ENCODE peak calls at places on chromosomes 11 and 22, in eight cellular contexts. A is astrocyte, Y is tibial nerve, O is kidney epithelial cell, J is MM.1S, C is body of pancreas, L is heart left ventricle, Q is AG04450. N is an unnamed sample. For H3K27me3, the result is how much of the 10 kb centered on the place peaks cover.

GRCh38 chr11:83818349-83818748 is 532.2 kb upstream of the CCDC90B start:
- DNase-seq in A (peak), Y (no peak), O (no peak), J (no peak), C (no peak), L (no peak), Q (no peak), N (no peak)

GRCh38 chr11:87173185-87174039 is 135.7 kb downstream of the TMEM135 start:
- DNase-seq in A (peak), Y (no peak), O (peak), J (no peak), C (no peak), L (no peak), Q (peak), N (peak)

GRCh38 chr11:117313828-117314768 is 2.0 kb downstream of the BACE1 start:
- DNase-seq in A (no peak), Y (no peak), O (no peak), J (no peak), C (peak), L (no peak), Q (no peak), N (no peak)

GRCh38 chr11:35045219-35045819 is 93.7 kb upstream of the CD44 start:
- DNase-seq in A (no peak), Y (no peak), O (no peak), J (no peak), C (peak), L (no peak), Q (no peak), N (no peak)

GRCh38 chr11:2942447-2942846 is 13.2 kb upstream of the PHLDA2 start:
- DNase-seq in A (no peak), Y (no peak), O (no peak), J (no peak), C (no peak), L (no peak), Q (no peak), N (no peak)

GRCh38 chr11:113562981-113563461 is 87.8 kb upstream of the DRD2 start:
- DNase-seq in A (no peak), Y (no peak), O (no peak), J (no peak), C (no peak), L (no peak), Q (no peak), N (no peak)

GRCh38 chr22:28955817-28956216 is 72.4 kb downstream of the ZNRF3 start:
- DNase-seq in A (peak), Y (no peak), O (no peak), J (peak), C (no peak), L (no peak), Q (no peak), N (no peak)

GRCh38 chr22:19520007-19520406 is 4.2 kb downstream of the CLDN5 start:
- DNase-seq in A (no peak), Y (no peak), O (no peak), J (no peak), C (no peak), L (no peak), Q (no peak), N (no peak)

GRCh38 chr11:111957663-111958415 is 20.7 kb downstream of the DIXDC1 start:
- DNase-seq in A (no peak), Y (no peak), O (no peak), J (no peak), C (no peak), L (no peak), Q (no peak), N (no peak)

GRCh38 chr11:1653541-1654387 is 24.2 kb downstream of the KRTAP5-5 start:
- DNase-seq in A (no peak), Y (no peak), O (no peak), J (no peak), C (no peak), L (no peak), Q (no peak), N (no peak)

GRCh38 chr11:41983458-41983857 is 524.0 kb upstream of the LRRC4C start:
- DNase-seq in A (peak), Y (no peak), O (no peak), J (no peak), C (no peak), L (no peak), Q (no peak), N (no peak)

GRCh38 chr22:22423681-22424080 is 84.9 kb downstream of the ZNF280B start:
- DNase-seq in A (no peak), Y (no peak), O (no peak), J (no peak), C (no peak), L (no peak), Q (no peak), N (no peak)

GRCh38 chr22:37283393-37283937 is 1.2 kb downstream of the CYTH4 start:
- DNase-seq in A (no peak), Y (no peak), O (no peak), J (no peak), C (no peak), L (peak), Q (no peak), N (no peak)

GRCh38 chr22:23700706-23701105 is 9.9 kb downstream of the RGL4 start:
- DNase-seq in A (peak), Y (no peak), O (no peak), J (no peak), C (peak), L (no peak), Q (no peak), N (no peak)

GRCh38 chr22:47631571-47632102 is 869.2 kb downstream of the TBC1D22A start:
- DNase-seq in A (no peak), Y (no peak), O (no peak), J (no peak), C (no peak), L (no peak), Q (no peak), N (peak)

GRCh38 chr11:128901655-128902514 is 10.7 kb downstream of the KCNJ5 start:
- DNase-seq in A (no peak), Y (no peak), O (no peak), J (no peak), C (no peak), L (no peak), Q (no peak), N (no peak)

GRCh38 chr22:46841528-46841927 is 79.1 kb downstream of the TBC1D22A start:
- DNase-seq in A (no peak), Y (no peak), O (no peak), J (no peak), C (no peak), L (no peak), Q (no peak), N (no peak)

GRCh38 chr11:44877908-44878459 is 72.7 kb downstream of the TP53I11 start:
- DNase-seq in A (peak), Y (no peak), O (no peak), J (no peak), C (no peak), L (no peak), Q (no peak), N (no peak)

GRCh38 chr11:2188745-2189144 is 17.1 kb upstream of the TH start:
- DNase-seq in A (no peak), Y (no peak), O (no peak), J (no peak), C (no peak), L (no peak), Q (no peak), N (no peak)

GRCh38 chr22:46381142-46381541 is 45.6 kb downstream of the TRMU start:
- DNase-seq in A (peak), Y (no peak), O (no peak), J (no peak), C (no peak), L (no peak), Q (no peak), N (no peak)

GRCh38 chr11:126080206-126080941 is 17.7 kb upstream of the CDON start:
- DNase-seq in A (no peak), Y (no peak), O (no peak), J (no peak), C (peak), L (no peak), Q (no peak), N (no peak)

GRCh38 chr22:17217179-17217578 is 2.1 kb downstream of the ADA2 start:
- DNase-seq in A (no peak), Y (no peak), O (no peak), J (peak), C (no peak), L (no peak), Q (no peak), N (no peak)

GRCh38 chr11:27718346-27718852 is 18.1 kb upstream of the BDNF start:
- DNase-seq in A (peak), Y (no peak), O (peak), J (no peak), C (peak), L (no peak), Q (peak), N (no peak)

GRCh38 chr11:73784080-73784634 is 3.5 kb upstream of the MRPL48 start:
- DNase-seq in A (no peak), Y (no peak), O (no peak), J (no peak), C (no peak), L (no peak), Q (no peak), N (peak)

GRCh38 chr22:44497218-44497903 is 672 bp downstream of the RTL6 start:
- DNase-seq in A (no peak), Y (no peak), O (no peak), J (no peak), C (peak), L (no peak), Q (no peak), N (no peak)

GRCh38 chr11:47099213-47099917 is 77.3 kb downstream of the ARFGAP2 start:
- DNase-seq in A (peak), Y (no peak), O (no peak), J (no peak), C (no peak), L (no peak), Q (no peak), N (no peak)

GRCh38 chr11:57399221-57399620 is 8.8 kb upstream of the PRG2 start:
- DNase-seq in A (no peak), Y (no peak), O (no peak), J (no peak), C (no peak), L (no peak), Q (no peak), N (no peak)

GRCh38 chr22:49975543-49976389 is 15.2 kb downstream of the PIM3 start:
- DNase-seq in A (peak), Y (no peak), O (no peak), J (no peak), C (peak), L (peak), Q (no peak), N (no peak)

GRCh38 chr11:77049081-77049480 is 14.9 kb downstream of the B3GNT6 start:
- DNase-seq in A (no peak), Y (no peak), O (no peak), J (no peak), C (no peak), L (no peak), Q (no peak), N (no peak)

GRCh38 chr11:75350743-75351540 is 519 bp downstream of the ARRB1 start:
- DNase-seq in A (peak), Y (peak), O (no peak), J (no peak), C (peak), L (peak), Q (no peak), N (no peak)

GRCh38 chr22:30317778-30318177 is 9.0 kb downstream of the TBC1D10A start:
- DNase-seq in A (no peak), Y (no peak), O (no peak), J (no peak), C (no peak), L (no peak), Q (no peak), N (no peak)

GRCh38 chr11:43639224-43639623 is 41.3 kb upstream of the HSD17B12 start:
- DNase-seq in A (no peak), Y (no peak), O (no peak), J (no peak), C (no peak), L (no peak), Q (no peak), N (no peak)

GRCh38 chr22:32354360-32355351 is 3.0 kb upstream of the RFPL3 start:
- DNase-seq in A (peak), Y (no peak), O (no peak), J (no peak), C (no peak), L (no peak), Q (peak), N (no peak)

GRCh38 chr11:118632577-118633318 is 25.3 kb downstream of the PHLDB1 start:
- DNase-seq in A (no peak), Y (no peak), O (no peak), J (no peak), C (no peak), L (no peak), Q (no peak), N (no peak)

GRCh38 chr11:118635237-118635591 is 27.8 kb downstream of the PHLDB1 start:
- DNase-seq in A (no peak), Y (no peak), O (no peak), J (no peak), C (peak), L (no peak), Q (no peak), N (no peak)

GRCh38 chr11:118634435-118635236 is 27.2 kb downstream of the PHLDB1 start:
- DNase-seq in A (peak), Y (peak), O (no peak), J (peak), C (peak), L (peak), Q (no peak), N (no peak)

GRCh38 chr11:118633319-118633690 is 25.9 kb downstream of the PHLDB1 start:
- DNase-seq in A (no peak), Y (no peak), O (no peak), J (no peak), C (no peak), L (no peak), Q (no peak), N (no peak)

GRCh38 chr11:118633979-118634378 is 26.6 kb downstream of the PHLDB1 start:
- DNase-seq in A (peak), Y (no peak), O (no peak), J (no peak), C (no peak), L (no peak), Q (no peak), N (no peak)
- H3K4me3 ChIP-seq in A (no peak), Y (no peak), O (no peak), J (no peak), C (no peak), L (no peak), Q (no peak), N (no peak)

GRCh38 chr11:119864836-119865235 is 135.8 kb upstream of the NECTIN1 start:
- DNase-seq in A (no peak), Y (no peak), O (no peak), J (no peak), C (no peak), L (no peak), Q (no peak), N (no peak)

GRCh38 chr11:119863811-119864601 is 135.0 kb upstream of the NECTIN1 start:
- DNase-seq in A (no peak), Y (no peak), O (no peak), J (no peak), C (no peak), L (no peak), Q (no peak), N (no peak)

GRCh38 chr11:119861160-119861559 is 132.2 kb upstream of the NECTIN1 start:
- DNase-seq in A (no peak), Y (no peak), O (no peak), J (no peak), C (no peak), L (no peak), Q (no peak), N (no peak)

GRCh38 chr11:119860561-119861094 is 131.6 kb upstream of the NECTIN1 start:
- DNase-seq in A (no peak), Y (no peak), O (no peak), J (no peak), C (no peak), L (no peak), Q (no peak), N (no peak)

GRCh38 chr11:119863236-119863635 is 134.2 kb upstream of the NECTIN1 start:
- DNase-seq in A (no peak), Y (no peak), O (no peak), J (no peak), C (no peak), L (no peak), Q (no peak), N (no peak)
- H3K27me3 ChIP-seq in A (under half), Y (under half), O (under half), J (under half), C (under half), L (under half), Q (under half), N (under half)

GRCh38 chr22:26942301-26942927 is 285.0 kb downstream of the MIAT start:
- DNase-seq in A (peak), Y (no peak), O (no peak), J (no peak), C (no peak), L (no peak), Q (no peak), N (no peak)

GRCh38 chr22:26939466-26939865 is 282.1 kb downstream of the MIAT start:
- DNase-seq in A (no peak), Y (no peak), O (no peak), J (no peak), C (no peak), L (no peak), Q (no peak), N (no peak)

GRCh38 chr22:26937213-26937612 is 279.8 kb downstream of the MIAT start:
- DNase-seq in A (no peak), Y (no peak), O (no peak), J (no peak), C (no peak), L (no peak), Q (no peak), N (no peak)
- TF ChIP-seq CTCF in A (no peak), Y (no peak), O (no peak), J (peak), C (no peak), L (no peak), Q (no peak), N (peak)

DNA sequence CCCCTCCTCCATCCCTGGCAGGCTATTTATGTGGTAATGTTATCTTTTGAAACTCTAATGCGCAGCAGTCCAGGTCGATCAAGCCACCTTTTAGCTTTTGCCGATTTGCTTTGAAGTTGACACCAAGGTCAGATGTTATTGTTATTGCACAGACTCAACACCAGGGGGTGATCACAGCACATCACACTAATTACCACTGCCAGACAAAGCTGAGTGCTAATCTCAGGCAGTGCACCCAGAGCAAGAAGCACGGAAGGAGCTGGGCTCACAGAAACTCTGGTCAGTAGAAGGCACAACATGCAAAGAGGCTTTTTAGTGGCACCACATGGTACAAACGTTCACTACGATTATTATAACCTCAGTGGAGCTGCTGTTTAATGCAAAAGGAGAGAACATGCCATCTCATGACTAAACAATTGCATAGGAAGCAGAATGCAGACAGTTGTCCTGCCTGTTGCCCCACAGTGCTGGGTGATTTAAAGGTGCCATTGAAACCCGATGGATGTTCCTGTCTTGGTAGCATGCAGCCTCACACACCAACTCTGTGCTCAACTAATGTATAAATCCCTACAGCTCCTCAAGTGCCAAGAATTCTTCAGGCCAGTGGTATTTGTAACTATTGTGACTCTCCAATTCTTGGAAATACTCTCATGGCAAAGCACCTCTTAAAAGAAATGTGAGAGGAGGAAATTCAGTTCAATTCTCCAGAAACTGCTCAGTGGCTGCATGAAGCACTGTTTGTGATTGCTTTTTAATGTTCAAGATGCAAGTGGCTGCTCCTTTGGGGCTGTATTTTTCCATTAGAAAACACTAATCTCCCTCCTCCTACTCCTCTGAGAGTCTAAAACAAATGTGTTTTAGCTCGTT is 353.9 kb upstream of the DDI1 start:
- DNase-seq in A (peak), Y (peak), O (peak), J (peak), C (peak), L (peak), Q (peak), N (peak)
- H3K4me3 ChIP-seq in A (no peak), Y (no peak), O (no peak), J (no peak), C (no peak), L (no peak), Q (no peak), N (no peak)

DNA sequence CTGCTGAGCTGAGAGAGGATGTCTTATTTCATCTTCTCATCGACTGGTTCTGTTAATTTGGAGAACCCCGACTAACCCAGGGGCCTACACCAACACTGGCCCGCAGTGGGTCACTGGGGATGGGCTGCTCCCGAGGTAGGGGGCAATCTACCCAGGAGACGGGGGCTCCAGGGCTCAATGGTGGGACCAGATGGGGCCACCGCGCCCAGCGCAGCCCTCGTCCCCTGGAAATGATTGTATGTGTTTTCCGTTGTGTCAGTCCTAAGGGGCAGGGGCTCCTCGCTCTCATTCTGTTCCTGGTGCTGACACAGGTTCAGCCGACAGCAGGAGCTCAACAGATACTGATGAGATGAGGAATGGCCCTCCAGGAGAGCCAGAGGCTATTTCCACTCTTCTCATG is 20.7 kb downstream of the A4GALT start:
- DNase-seq in A (no peak), Y (no peak), O (no peak), J (no peak), C (no peak), L (peak), Q (no peak), N (no peak)
- H3K27me3 ChIP-seq in A (under half), Y (under half), O (under half), J (under half), C (under half), L (under half), Q (under half), N (under half)

GRCh38 chr11:45933846-45934579 is 11.6 kb downstream of the LARGE2 start:
- DNase-seq in A (no peak), Y (no peak), O (no peak), J (no peak), C (no peak), L (no peak), Q (no peak), N (no peak)

GRCh38 chr11:45935349-45936064 is 13.1 kb downstream of the LARGE2 start:
- DNase-seq in A (no peak), Y (no peak), O (no peak), J (no peak), C (no peak), L (no peak), Q (no peak), N (no peak)

GRCh38 chr11:45934580-45935318 is 12.3 kb downstream of the LARGE2 start:
- DNase-seq in A (no peak), Y (no peak), O (no peak), J (no peak), C (peak), L (no peak), Q (no peak), N (no peak)

GRCh38 chr11:45937916-45938315 is 15.5 kb downstream of the LARGE2 start:
- DNase-seq in A (no peak), Y (no peak), O (no peak), J (no peak), C (no peak), L (no peak), Q (no peak), N (no peak)

GRCh38 chr11:45936655-45937054 is 14.2 kb downstream of the LARGE2 start:
- DNase-seq in A (no peak), Y (no peak), O (no peak), J (no peak), C (no peak), L (no peak), Q (no peak), N (no peak)
- TF ChIP-seq CTCF in A (no peak), Y (no peak), O (no peak), J (no peak), C (no peak), L (no peak), Q (no peak), N (no peak)

DNA sequence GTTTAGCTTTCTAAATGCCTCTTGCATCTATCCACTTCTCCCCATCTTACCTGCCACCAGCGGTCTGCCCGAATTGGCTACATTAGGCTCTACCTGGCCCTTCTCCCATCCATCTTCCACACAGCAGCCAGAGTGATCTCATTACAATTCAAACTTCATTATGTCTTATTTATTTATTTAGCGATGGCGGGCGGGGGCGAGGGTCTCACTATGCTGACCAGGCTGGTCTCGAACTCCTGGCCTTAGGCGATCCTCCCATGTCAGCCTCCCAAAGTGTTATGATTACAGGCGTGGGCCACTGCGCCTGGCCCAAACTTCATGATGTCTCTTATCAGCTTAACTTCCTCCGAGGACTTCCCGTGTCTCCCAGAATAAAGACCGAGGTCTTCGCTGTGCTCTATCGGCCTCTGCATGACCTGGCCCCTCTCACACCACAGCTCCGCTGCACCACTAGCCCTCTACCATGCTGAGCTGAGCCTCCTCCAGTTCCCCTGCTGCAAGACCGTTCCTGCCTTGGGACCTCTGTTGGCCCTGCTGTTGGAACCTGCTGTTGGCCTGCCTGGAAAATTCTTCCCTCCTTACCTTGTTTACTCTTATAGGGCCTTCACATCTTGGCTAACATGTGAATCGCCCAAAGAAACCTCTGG is 870 bp upstream of the CTTN start:
- DNase-seq in A (peak), Y (no peak), O (no peak), J (no peak), C (peak), L (no peak), Q (no peak), N (no peak)
- H3K4me3 ChIP-seq in A (peak), Y (peak), O (peak), J (peak), C (peak), L (peak), Q (peak), N (peak)